ENCODE peak calls at places on chromosomes 13 and 19, in ten cellular contexts. M is right cardiac atrium; A is upper lobe of right lung; D is tibial nerve; R is CD4-positive, alpha-beta T cell; N is CD4-positive, CD25-positive, alpha-beta regulatory T cell; Z is fibroblast of lung; C is heart left ventricle; T is tibial artery; S is BJ. O is an unnamed sample.

GRCh38 chr19:12767666-12768065 is 7.7 kb downstream of the HOOK2 start:
- DNase-seq in M (no peak), A (no peak), D (no peak), R (no peak), N (no peak), Z (no peak), C (no peak), T (no peak), S (no peak), O (no peak)

GRCh38 chr13:34247596-34247995 is 429.6 kb downstream of the RFC3 start:
- DNase-seq in M (no peak), A (no peak), D (no peak), R (no peak), N (no peak), Z (no peak), C (no peak), T (no peak), S (no peak), O (no peak)

GRCh38 chr13:113129921-113130750 is 7.5 kb downstream of the F10 start:
- DNase-seq in M (peak; percentile 73), A (peak; percentile 65), D (no peak), R (no peak), N (peak; percentile 38), Z (peak; percentile 31), C (peak; percentile 84), T (no peak), S (no peak), O (peak; percentile 58)

GRCh38 chr13:46964789-46965527 is 68.1 kb upstream of the HTR2A start:
- DNase-seq in M (no peak), A (no peak), D (no peak), R (no peak), N (no peak), Z (peak; percentile 55), C (no peak), T (peak; percentile 30), S (peak; percentile 32), O (no peak)

GRCh38 chr19:44576843-44577565 is 36.4 kb upstream of the IGSF23 start:
- DNase-seq in M (no peak), A (no peak), D (no peak), R (no peak), N (no peak), Z (peak; percentile 28), C (no peak), T (no peak), S (no peak), O (no peak)

GRCh38 chr19:2454962-2455409 is 1.8 kb downstream of the LMNB2 start:
- DNase-seq in M (no peak), A (no peak), D (no peak), R (no peak), N (no peak), Z (no peak), C (no peak), T (no peak), S (no peak), O (no peak)

GRCh38 chr13:94313321-94313720 is 166.2 kb downstream of the DCT start:
- DNase-seq in M (no peak), A (no peak), D (no peak), R (no peak), N (no peak), Z (no peak), C (no peak), T (no peak), S (no peak), O (no peak)

GRCh38 chr19:1177322-1178114 is 3.5 kb upstream of the SBNO2 start:
- DNase-seq in M (peak; percentile 46), A (peak; percentile 84), D (no peak), R (no peak), N (no peak), Z (peak; percentile 97), C (no peak), T (peak; percentile 68), S (peak; percentile 86), O (peak; percentile 85)

GRCh38 chr19:2507109-2507508 is 31.2 kb downstream of the GADD45B start:
- DNase-seq in M (no peak), A (no peak), D (no peak), R (no peak), N (peak; percentile 87), Z (peak; percentile 48), C (no peak), T (no peak), S (no peak), O (no peak)

GRCh38 chr13:24822640-24823039 is 58.7 kb downstream of the RNF17 start:
- DNase-seq in M (no peak), A (no peak), D (no peak), R (no peak), N (no peak), Z (no peak), C (no peak), T (no peak), S (no peak), O (no peak)

GRCh38 chr19:11169896-11170678 is 14.5 kb upstream of the SPC24 start:
- DNase-seq in M (no peak), A (no peak), D (no peak), R (no peak), N (no peak), Z (no peak), C (no peak), T (no peak), S (no peak), O (no peak)

GRCh38 chr19:46605356-46605821 is 4.3 kb downstream of the CALM3 start:
- DNase-seq in M (no peak), A (peak; percentile 61), D (no peak), R (no peak), N (no peak), Z (no peak), C (no peak), T (no peak), S (no peak), O (peak; percentile 78)

GRCh38 chr13:112965573-112966115 is 3.4 kb upstream of the MCF2L start:
- DNase-seq in M (no peak), A (no peak), D (no peak), R (no peak), N (no peak), Z (no peak), C (peak; percentile 47), T (no peak), S (no peak), O (peak; percentile 53)

GRCh38 chr13:103012611-103013010 is 53.6 kb downstream of the SLC10A2 start:
- DNase-seq in M (no peak), A (no peak), D (no peak), R (no peak), N (no peak), Z (no peak), C (no peak), T (no peak), S (no peak), O (no peak)

GRCh38 chr19:8054169-8054568 is 1.6 kb downstream of the CCL25 start:
- DNase-seq in M (no peak), A (no peak), D (no peak), R (no peak), N (no peak), Z (no peak), C (no peak), T (no peak), S (no peak), O (no peak)

GRCh38 chr19:8056533-8056932 is 4.0 kb downstream of the CCL25 start:
- DNase-seq in M (no peak), A (no peak), D (no peak), R (no peak), N (no peak), Z (no peak), C (no peak), T (no peak), S (no peak), O (no peak)

GRCh38 chr19:8057545-8058270 is 5.1 kb downstream of the CCL25 start:
- DNase-seq in M (no peak), A (no peak), D (no peak), R (no peak), N (no peak), Z (no peak), C (no peak), T (no peak), S (no peak), O (no peak)

GRCh38 chr19:8050274-8051096 is 2.1 kb upstream of the CCL25 start:
- DNase-seq in M (peak; percentile 88), A (peak; percentile 95), D (peak; percentile 79), R (peak; percentile 74), N (peak; percentile 91), Z (peak; percentile 47), C (peak; percentile 92), T (peak; percentile 84), S (peak; percentile 5), O (peak; percentile 91)

DNA sequence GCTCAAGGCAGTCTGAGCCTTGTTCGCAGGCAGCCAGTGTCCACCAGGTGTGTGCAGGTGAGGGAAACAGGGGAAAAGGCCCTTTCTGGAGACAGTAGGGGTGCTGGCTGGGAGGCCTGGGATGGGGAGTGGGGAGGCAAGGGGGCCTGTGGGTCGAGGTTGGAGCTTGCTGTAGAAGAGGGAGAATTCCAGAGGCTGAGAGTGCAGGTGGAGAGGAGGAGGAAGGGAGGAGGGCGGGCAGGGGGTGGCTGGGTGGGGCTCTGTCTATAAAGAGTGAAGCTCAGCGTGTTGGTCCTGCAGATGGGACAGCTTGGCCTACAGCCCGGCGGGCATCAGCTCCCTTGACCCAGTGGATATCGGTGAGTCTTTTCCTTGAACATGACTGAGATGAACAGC is at the start of gene CCL25:
- DNase-seq in M (no peak), A (no peak), D (no peak), R (no peak), N (no peak), Z (no peak), C (no peak), T (no peak), S (no peak), O (no peak)
- H3K27me3 ChIP-seq in M (no peaks in the 10 kb centered on the region), A (no peaks in the 10 kb centered on the region), D (no peaks in the 10 kb centered on the region), R (no peaks in the 10 kb centered on the region), N (no peaks in the 10 kb centered on the region), Z (no peaks in the 10 kb centered on the region), C (peaks cover 10% of the 10 kb centered on the region), T (peaks cover 32% of the 10 kb centered on the region), S (no peaks in the 10 kb centered on the region), O (no peaks in the 10 kb centered on the region)

GRCh38 chr19:14674764-14675163 is at the start of gene ADGRE3:
- DNase-seq in M (no peak), A (no peak), D (no peak), R (no peak), N (no peak), Z (no peak), C (no peak), T (no peak), S (no peak), O (no peak)
- H3K27me3 ChIP-seq in M (no peaks in the 10 kb centered on the region), A (no peaks in the 10 kb centered on the region), D (no peaks in the 10 kb centered on the region), R (peaks cover 12% of the 10 kb centered on the region), N (peaks cover 9% of the 10 kb centered on the region), Z (no peaks in the 10 kb centered on the region), C (peaks cover 7% of the 10 kb centered on the region), T (peaks cover 10% of the 10 kb centered on the region), S (peaks cover 1% of the 10 kb centered on the region), O (no peaks in the 10 kb centered on the region)

GRCh38 chr19:18612051-18612771 is 459 bp upstream of the TMEM59L start:
- DNase-seq in M (no peak), A (no peak), D (no peak), R (no peak), N (no peak), Z (no peak), C (no peak), T (no peak), S (no peak), O (no peak)
- H3K27me3 ChIP-seq in M (no peaks in the 10 kb centered on the region), A (peaks cover 90% of the 10 kb centered on the region), D (peaks cover 7% of the 10 kb centered on the region), R (peaks cover 84% of the 10 kb centered on the region), N (peaks cover 24% of the 10 kb centered on the region), Z (peaks cover 71% of the 10 kb centered on the region), C (peaks cover 92% of the 10 kb centered on the region), T (peaks cover 98% of the 10 kb centered on the region), S (peaks cover 53% of the 10 kb centered on the region), O (no peaks in the 10 kb centered on the region)

GRCh38 chr13:26743971-26744370 is 16.6 kb downstream of the GPR12 start:
- DNase-seq in M (no peak), A (no peak), D (no peak), R (no peak), N (no peak), Z (no peak), C (no peak), T (no peak), S (no peak), O (no peak)

GRCh38 chr13:26742691-26743358 is 17.8 kb downstream of the GPR12 start:
- DNase-seq in M (no peak), A (no peak), D (no peak), R (no peak), N (no peak), Z (no peak), C (no peak), T (no peak), S (no peak), O (no peak)
- H3K27me3 ChIP-seq in M (peaks cover 2% of the 10 kb centered on the region), A (peaks cover 36% of the 10 kb centered on the region), D (no peaks in the 10 kb centered on the region), R (no peaks in the 10 kb centered on the region), N (peaks cover 2% of the 10 kb centered on the region), Z (no peaks in the 10 kb centered on the region), C (peaks cover 29% of the 10 kb centered on the region), T (peaks cover 38% of the 10 kb centered on the region), S (peaks cover 12% of the 10 kb centered on the region), O (no peaks in the 10 kb centered on the region)